ENCODE peak calls at places on chromosomes 4 and X, in nine cellular contexts. Y, L, O, H, Q, X, G, J and M are unnamed samples.

GRCh38 chr4:25915359-25915716 is 1.3 kb downstream of the SMIM20 start:
- DNase-seq in Y (no peak), L (peak), O (no peak), H (no peak), Q (peak), X (no peak), G (no peak), J (no peak), M (no peak)

GRCh38 chr4:2806392-2807355 is 13.8 kb downstream of the SH3BP2 start:
- DNase-seq in Y (no peak), L (no peak), O (no peak), H (no peak), Q (no peak), X (no peak), G (peak), J (no peak), M (peak)

GRCh38 chr4:176592976-176593375 is 199.7 kb downstream of the VEGFC start:
- DNase-seq in Y (no peak), L (no peak), O (no peak), H (no peak), Q (no peak), X (no peak), G (no peak), J (no peak), M (no peak)

GRCh38 chrX:40173662-40174593 is 76.2 kb upstream of the BCOR start:
- DNase-seq in Y (peak), L (no peak), O (no peak), H (no peak), Q (no peak), X (peak), G (peak), J (peak), M (peak)

GRCh38 chrX:12007881-12008280 is 130.4 kb upstream of the FRMPD4 start:
- DNase-seq in Y (no peak), L (peak), O (no peak), H (peak), Q (peak), X (no peak), G (no peak), J (peak), M (no peak)

GRCh38 chr4:61837395-61837794 is 637.3 kb downstream of the ADGRL3 start:
- DNase-seq in Y (no peak), L (no peak), O (no peak), H (no peak), Q (no peak), X (no peak), G (no peak), J (no peak), M (no peak)

GRCh38 chr4:152700151-152700550 is 20.4 kb upstream of the TMEM154 start:
- DNase-seq in Y (no peak), L (no peak), O (no peak), H (no peak), Q (no peak), X (no peak), G (no peak), J (no peak), M (no peak)

GRCh38 chr4:76620723-76621463 is 185.9 kb downstream of the SHROOM3 start:
- DNase-seq in Y (no peak), L (no peak), O (no peak), H (no peak), Q (no peak), X (peak), G (no peak), J (no peak), M (no peak)

GRCh38 chr4:99473131-99473530 is 37.7 kb upstream of the C4orf17 start:
- DNase-seq in Y (no peak), L (no peak), O (no peak), H (no peak), Q (peak), X (no peak), G (no peak), J (no peak), M (no peak)

GRCh38 chrX:105313596-105313995 is 93.1 kb upstream of the TEX13A start:
- DNase-seq in Y (no peak), L (no peak), O (no peak), H (no peak), Q (no peak), X (no peak), G (no peak), J (no peak), M (no peak)

GRCh38 chr4:108113229-108113628 is 55.5 kb downstream of the LEF1 start:
- DNase-seq in Y (peak), L (no peak), O (no peak), H (no peak), Q (peak), X (peak), G (no peak), J (no peak), M (no peak)

GRCh38 chrX:103063918-103064434 is at the start of gene BEX1:
- DNase-seq in Y (peak), L (peak), O (no peak), H (no peak), Q (peak), X (peak), G (peak), J (peak), M (no peak)

GRCh38 chr4:28369504-28369903 is 1508.9 kb downstream of the STIM2 start:
- DNase-seq in Y (no peak), L (no peak), O (no peak), H (no peak), Q (peak), X (no peak), G (no peak), J (peak), M (no peak)

GRCh38 chrX:13341491-13342101 is 21.7 kb upstream of the ATXN3L start:
- DNase-seq in Y (no peak), L (no peak), O (no peak), H (no peak), Q (no peak), X (no peak), G (no peak), J (peak), M (no peak)

GRCh38 chrX:77693594-77693993 is 92.4 kb downstream of the ATRX start:
- DNase-seq in Y (no peak), L (no peak), O (no peak), H (no peak), Q (no peak), X (no peak), G (no peak), J (no peak), M (no peak)

GRCh38 chr4:56979674-56980073 is 978 bp downstream of the POLR2B start:
- DNase-seq in Y (no peak), L (peak), O (no peak), H (no peak), Q (peak), X (peak), G (no peak), J (peak), M (no peak)

GRCh38 chrX:40245411-40246140 is 147.8 kb upstream of the BCOR start:
- DNase-seq in Y (no peak), L (peak), O (no peak), H (no peak), Q (peak), X (no peak), G (no peak), J (peak), M (no peak)

GRCh38 chrX:108090474-108091265 is 672 bp downstream of the PSMD10 start:
- DNase-seq in Y (no peak), L (peak), O (no peak), H (no peak), Q (peak), X (peak), G (no peak), J (peak), M (no peak)

GRCh38 chrX:140141444-140142029 is 176.2 kb upstream of the CXorf66 start:
- DNase-seq in Y (no peak), L (peak), O (no peak), H (no peak), Q (peak), X (peak), G (no peak), J (peak), M (no peak)

GRCh38 chr4:13856387-13856786 is 228.9 kb upstream of the BOD1L1 start:
- DNase-seq in Y (no peak), L (no peak), O (no peak), H (no peak), Q (no peak), X (no peak), G (no peak), J (no peak), M (no peak)

GRCh38 chr4:53921856-53922255 is 142.5 kb downstream of the CHIC2 start:
- DNase-seq in Y (no peak), L (no peak), O (no peak), H (no peak), Q (no peak), X (no peak), G (no peak), J (no peak), M (no peak)

GRCh38 chr4:138521809-138522208 is 279.7 kb upstream of the SLC7A11 start:
- DNase-seq in Y (no peak), L (no peak), O (no peak), H (no peak), Q (no peak), X (no peak), G (no peak), J (no peak), M (peak)

GRCh38 chr4:26859762-26860156 is 882 bp upstream of the STIM2 start:
- DNase-seq in Y (no peak), L (no peak), O (no peak), H (no peak), Q (no peak), X (no peak), G (no peak), J (no peak), M (no peak)

GRCh38 chr4:150001815-150002214 is 76.4 kb upstream of the DCLK2 start:
- DNase-seq in Y (no peak), L (peak), O (no peak), H (no peak), Q (no peak), X (no peak), G (no peak), J (peak), M (no peak)

GRCh38 chr4:163693776-163694175 is 199.3 kb downstream of the TMA16 start:
- DNase-seq in Y (no peak), L (peak), O (no peak), H (no peak), Q (peak), X (no peak), G (no peak), J (peak), M (no peak)

GRCh38 chr4:42497142-42497541 is 99.9 kb downstream of the SHISA3 start:
- DNase-seq in Y (no peak), L (no peak), O (no peak), H (no peak), Q (no peak), X (no peak), G (no peak), J (no peak), M (no peak)